ENCODE peak calls at places on chromosome 15, in four cellular contexts. Y is CD4-positive, alpha-beta T cell; H is HFF-Myc; U is mesothelial cell of epicardium. T is an unnamed sample.

GRCh38 chr15:83899670-83900069 is 245.7 kb downstream of the ADAMTSL3 start:
- DNase-seq in Y (no peak), H (no peak), U (no peak), T (no peak)

GRCh38 chr15:24943361-24943760 is 11.4 kb upstream of the SNRPN start:
- DNase-seq in Y (no peak), H (no peak), U (no peak), T (no peak)

GRCh38 chr15:51782357-51782896 is 31.0 kb downstream of the TMOD2 start:
- DNase-seq in Y (no peak), H (no peak), U (no peak), T (no peak)

GRCh38 chr15:83112233-83112958 is 5.0 kb downstream of the TM6SF1 start:
- DNase-seq in Y (no peak), H (peak), U (no peak), T (no peak)

GRCh38 chr15:101506491-101506890 is 17.0 kb upstream of the PCSK6 start:
- DNase-seq in Y (no peak), H (no peak), U (no peak), T (no peak)

GRCh38 chr15:27601239-27601942 is 497.7 kb downstream of the OCA2 start:
- DNase-seq in Y (no peak), H (no peak), U (no peak), T (no peak)

GRCh38 chr15:71691700-71692417 is 118.5 kb upstream of the NR2E3 start:
- DNase-seq in Y (no peak), H (peak), U (no peak), T (no peak)

GRCh38 chr15:101051291-101052030 is 132.3 kb downstream of the LRRK1 start:
- DNase-seq in Y (no peak), H (no peak), U (no peak), T (no peak)

GRCh38 chr15:93895976-93896770 is 335.2 kb upstream of the MCTP2 start:
- DNase-seq in Y (no peak), H (no peak), U (no peak), T (no peak)

GRCh38 chr15:62392411-62392810 is 227.3 kb upstream of the C2CD4B start:
- DNase-seq in Y (no peak), H (no peak), U (no peak), T (no peak)

GRCh38 chr15:27241942-27242341 is 271.0 kb downstream of the GABRG3 start:
- DNase-seq in Y (no peak), H (no peak), U (no peak), T (peak)

GRCh38 chr15:31367730-31368344 is 41.2 kb downstream of the KLF13 start:
- DNase-seq in Y (no peak), H (no peak), U (no peak), T (no peak)

GRCh38 chr15:66715181-66715624 is 13.2 kb downstream of the SMAD6 start:
- DNase-seq in Y (no peak), H (no peak), U (no peak), T (no peak)

GRCh38 chr15:66876423-66876730 is 174.3 kb downstream of the SMAD6 start:
- DNase-seq in Y (no peak), H (no peak), U (no peak), T (no peak)

GRCh38 chr15:95113041-95113440 is 881.7 kb downstream of the MCTP2 start:
- DNase-seq in Y (no peak), H (no peak), U (no peak), T (no peak)

GRCh38 chr15:60580650-60581415 is 101.9 kb upstream of the ICE2 start:
- DNase-seq in Y (peak), H (no peak), U (no peak), T (no peak)

GRCh38 chr15:30043211-30043655 is 39.5 kb upstream of the GOLGA8J start:
- DNase-seq in Y (no peak), H (no peak), U (no peak), T (no peak)

GRCh38 chr15:91948001-91948608 is 94.6 kb downstream of the SLCO3A1 start:
- DNase-seq in Y (no peak), H (no peak), U (no peak), T (no peak)

GRCh38 chr15:85444329-85444605 is 63.9 kb downstream of the AKAP13 start:
- DNase-seq in Y (no peak), H (no peak), U (no peak), T (no peak)

GRCh38 chr15:42059661-42060476 is 34.5 kb downstream of the PLA2G4D start:
- DNase-seq in Y (peak), H (no peak), U (no peak), T (no peak)

GRCh38 chr15:56835598-56836275 is 82.7 kb upstream of the TCF12 start:
- DNase-seq in Y (no peak), H (no peak), U (no peak), T (no peak)

GRCh38 chr15:68053701-68053996 is 466 bp upstream of the PIAS1 start:
- DNase-seq in Y (no peak), H (no peak), U (no peak), T (no peak)

GRCh38 chr15:34993413-34993812 is 5.3 kb upstream of the ZNF770 start:
- DNase-seq in Y (no peak), H (no peak), U (no peak), T (no peak)

GRCh38 chr15:68989876-68990754 is 24.4 kb upstream of the NOX5 start:
- DNase-seq in Y (no peak), H (no peak), U (no peak), T (no peak)